ENCODE peak calls at places on chromosome X, in eight cellular contexts. S is GM23338, F is fibroblast of lung, T is MM.1S, R is endothelial cell of umbilical vein, I is GM23248, Q is SK-N-SH, K is mammary epithelial cell. J is an unnamed sample.
A peak's percentile ranks its signal among the peaks of the same experiment; 100 is the strongest.

GRCh38 chrX:83860846-83861245 is at the start of gene CYLC1:
- DNase-seq in S (no peak), F (no peak), T (no peak), R (no peak), I (no peak), Q (no peak), K (no peak), J (no peak)

GRCh38 chrX:24692305-24692704 is 1.4 kb upstream of the POLA1 start:
- DNase-seq in S (peak; percentile 38), F (no peak), T (no peak), R (no peak), I (no peak), Q (no peak), K (no peak), J (no peak)

GRCh38 chrX:95678679-95679078 is 1006.0 kb upstream of the DIAPH2 start:
- DNase-seq in S (no peak), F (no peak), T (no peak), R (no peak), I (no peak), Q (no peak), K (no peak), J (no peak)

GRCh38 chrX:44105228-44105913 is 132.2 kb upstream of the NDP start:
- DNase-seq in S (peak; percentile 49), F (no peak), T (no peak), R (no peak), I (no peak), Q (peak; percentile 17), K (no peak), J (no peak)

GRCh38 chrX:23902419-23902818 is 5.3 kb downstream of the APOO start:
- DNase-seq in S (peak; percentile 58), F (peak; percentile 80), T (peak; percentile 14), R (peak; percentile 83), I (peak; percentile 72), Q (peak; percentile 53), K (peak; percentile 56), J (peak; percentile 83)

GRCh38 chrX:133042260-133042659 is 54.6 kb downstream of the USP26 start:
- DNase-seq in S (no peak), F (no peak), T (no peak), R (no peak), I (no peak), Q (no peak), K (no peak), J (no peak)

GRCh38 chrX:7580127-7580526 is 262.8 kb upstream of the VCX start:
- DNase-seq in S (no peak), F (no peak), T (no peak), R (no peak), I (peak; percentile 1), Q (no peak), K (no peak), J (no peak)

GRCh38 chrX:40279762-40280161 is 182.0 kb upstream of the BCOR start:
- DNase-seq in S (no peak), F (no peak), T (no peak), R (no peak), I (no peak), Q (no peak), K (no peak), J (no peak)

GRCh38 chrX:134443020-134443419 is 16.9 kb upstream of the HPRT1 start:
- DNase-seq in S (no peak), F (no peak), T (peak; percentile 58), R (no peak), I (no peak), Q (no peak), K (no peak), J (peak; percentile 65)

GRCh38 chrX:72304877-72305276 is 837 bp downstream of the CITED1 start:
- DNase-seq in S (peak; percentile 28), F (no peak), T (no peak), R (no peak), I (peak; percentile 20), Q (peak; percentile 73), K (no peak), J (no peak)

GRCh38 chrX:15989716-15990115 is 133.6 kb upstream of the GRPR start:
- DNase-seq in S (no peak), F (no peak), T (no peak), R (no peak), I (no peak), Q (no peak), K (no peak), J (peak; percentile 68)

GRCh38 chrX:10981491-10981890 is 129.6 kb upstream of the HCCS start:
- DNase-seq in S (no peak), F (no peak), T (no peak), R (no peak), I (no peak), Q (no peak), K (no peak), J (no peak)

GRCh38 chrX:23811135-23811781 is 28.3 kb downstream of the SAT1 start:
- DNase-seq in S (no peak), F (no peak), T (no peak), R (peak; percentile 77), I (peak; percentile 47), Q (no peak), K (peak; percentile 34), J (peak; percentile 80)

GRCh38 chrX:1452497-1453389 is at the start of gene ASMTL:
- DNase-seq in S (peak; percentile 99), F (peak; percentile 100), T (peak; percentile 92), R (peak; percentile 99), I (peak; percentile 100), Q (peak; percentile 99), K (peak; percentile 97), J (peak; percentile 100)

GRCh38 chrX:134236690-134237362 is at the start of gene CCDC160:
- DNase-seq in S (peak; percentile 79), F (peak; percentile 29), T (peak; percentile 52), R (peak; percentile 29), I (peak; percentile 27), Q (peak; percentile 82), K (no peak), J (no peak)

GRCh38 chrX:126165721-126166401 is at the start of gene DCAF12L2:
- DNase-seq in S (peak; percentile 48), F (no peak), T (no peak), R (no peak), I (peak; percentile 1), Q (peak; percentile 50), K (no peak), J (no peak)

GRCh38 chrX:1417921-1418875 is 26.3 kb upstream of the SLC25A6 start:
- DNase-seq in S (no peak), F (no peak), T (no peak), R (no peak), I (no peak), Q (no peak), K (no peak), J (no peak)

GRCh38 chrX:13868481-13869040 is 51.7 kb upstream of the GPM6B start:
- DNase-seq in S (no peak), F (peak; percentile 74), T (no peak), R (no peak), I (peak; percentile 58), Q (no peak), K (peak; percentile 20), J (no peak)

DNA sequence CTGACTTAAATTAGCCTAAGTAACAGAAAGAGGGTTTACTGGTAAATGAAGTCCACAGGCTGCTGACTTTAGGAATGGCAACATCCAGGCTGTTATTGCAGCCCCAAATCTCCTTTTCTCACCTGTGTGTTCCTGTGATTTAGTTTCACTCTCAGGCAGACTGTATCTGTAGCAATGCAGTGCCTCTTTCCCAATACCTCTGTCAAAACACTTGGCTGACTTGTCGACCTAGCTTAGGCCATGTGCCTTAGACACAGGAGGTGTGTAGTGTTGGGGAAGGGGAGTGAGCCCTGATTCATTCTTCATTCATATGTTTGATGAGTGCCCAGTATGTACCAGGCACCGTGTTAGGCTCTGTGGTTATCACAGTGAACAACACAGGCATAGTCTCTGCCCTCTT is 46.9 kb downstream of the JADE3 start:
- DNase-seq in S (no peak), F (no peak), T (no peak), R (no peak), I (no peak), Q (no peak), K (peak; percentile 31), J (no peak)
- H3K4me1 ChIP-seq in S (peaks cover 29% of the 10 kb centered on the region), F (no peaks in the 10 kb centered on the region), T (peaks cover 4% of the 10 kb centered on the region), R (peaks cover 3% of the 10 kb centered on the region), I (no peaks in the 10 kb centered on the region), Q (peaks cover 5% of the 10 kb centered on the region), K (peaks cover 12% of the 10 kb centered on the region), J (peaks cover 8% of the 10 kb centered on the region)

DNA sequence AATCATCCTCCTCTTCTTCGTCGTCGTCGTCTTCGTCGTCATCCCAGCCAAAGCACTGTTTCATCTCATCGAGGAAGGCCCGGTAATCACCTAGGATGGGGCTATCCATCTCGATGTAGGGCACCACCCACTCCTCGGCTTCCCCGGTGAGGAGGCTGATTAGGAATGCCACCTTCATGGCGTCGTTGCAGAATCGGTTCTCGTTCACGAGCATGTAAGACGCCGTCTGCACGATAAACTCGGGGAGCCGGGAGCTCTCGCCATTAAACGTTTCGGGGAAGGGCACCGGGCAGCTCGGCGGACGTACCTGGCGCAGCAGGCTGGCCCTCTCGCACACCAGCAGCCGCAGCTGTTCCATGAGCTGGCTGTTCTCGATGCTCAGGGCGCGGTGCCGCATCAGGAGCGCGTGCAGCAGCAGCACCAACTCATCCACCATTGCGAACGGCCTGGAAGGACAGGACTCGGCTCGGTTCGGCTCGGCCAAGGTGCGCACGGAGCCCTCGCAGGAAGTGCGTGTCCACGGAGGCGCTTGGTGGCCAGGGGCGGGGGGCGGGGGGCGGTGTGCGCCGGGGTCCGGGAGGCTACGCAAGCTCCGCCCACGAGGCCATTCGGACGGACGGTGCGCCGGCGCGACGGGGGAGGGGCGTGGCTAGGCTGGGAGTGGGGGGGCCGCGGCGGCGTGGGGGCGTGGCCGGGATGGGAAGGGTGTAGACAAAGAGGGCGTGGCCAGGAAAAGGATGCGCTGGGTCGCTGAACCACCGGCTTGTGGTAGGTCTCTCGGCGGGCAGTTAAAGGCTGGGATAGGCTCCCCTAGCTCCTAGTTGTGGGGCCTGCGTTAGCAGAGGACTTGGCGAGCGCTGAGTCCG is at the start of gene LDOC1:
- DNase-seq in S (peak; percentile 89), F (peak; percentile 74), T (peak; percentile 76), R (peak; percentile 82), I (peak; percentile 70), Q (peak; percentile 92), K (peak; percentile 72), J (no peak)
- H3K4me3 ChIP-seq in S (peak within 1 kb of the TSS; percentile 66), F (peak within 1 kb of the TSS; percentile 67), T (peak within 1 kb of the TSS; percentile 69), R (peak within 1 kb of the TSS; percentile 68), I (peak within 1 kb of the TSS; percentile 68), Q (peak within 1 kb of the TSS; percentile 59), K (peak within 1 kb of the TSS; percentile 68), J (no peak within 1 kb of the TSS)

GRCh38 chrX:130174937-130175336 is 3.2 kb downstream of the RAB33A start:
- DNase-seq in S (no peak), F (no peak), T (no peak), R (no peak), I (no peak), Q (no peak), K (no peak), J (no peak)
- H3K4me2 ChIP-seq in S (no peak overlapping the region), F (no peak overlapping the region), T (no peak overlapping the region), R (no peak overlapping the region), I (no peak overlapping the region), Q (no peak overlapping the region), K (no peak overlapping the region), J (no peak overlapping the region)

DNA sequence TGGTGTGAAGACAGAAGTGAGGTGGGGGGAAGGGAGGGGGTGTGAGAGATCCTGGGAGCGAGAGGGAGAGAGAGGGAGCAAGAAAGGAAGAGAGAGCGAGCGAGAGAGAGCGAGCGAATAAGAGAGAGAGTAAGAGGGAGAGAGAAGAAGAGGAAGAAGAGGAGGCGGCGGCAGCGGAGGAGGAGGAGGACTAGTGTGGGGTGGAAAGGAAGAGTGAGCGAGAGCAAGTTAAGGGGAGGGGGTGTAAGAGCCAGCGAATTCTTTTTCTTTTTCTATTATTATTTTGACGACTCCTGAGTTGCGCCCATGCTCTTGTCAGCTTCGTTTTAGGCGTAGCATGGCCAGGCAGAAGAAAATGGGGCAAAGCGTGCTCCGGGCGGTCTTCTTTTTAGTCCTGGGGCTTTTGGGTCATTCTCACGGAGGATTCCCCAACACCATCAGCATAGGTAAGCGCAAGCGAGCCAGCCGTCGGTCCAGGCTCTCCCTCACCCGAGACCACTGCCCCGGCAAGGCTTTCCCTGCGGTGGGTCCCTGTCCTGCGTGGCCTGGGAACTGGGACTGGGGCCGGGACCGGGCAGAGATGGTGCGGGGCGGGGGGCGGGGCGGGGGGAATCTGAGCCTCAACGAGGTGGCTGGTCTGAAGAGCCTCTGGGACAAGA is at the start of gene GRIA3:
- DNase-seq in S (peak; percentile 44), F (peak; percentile 0), T (no peak), R (no peak), I (peak; percentile 62), Q (peak; percentile 29), K (no peak), J (no peak)
- H3K4me1 ChIP-seq in S (no peaks in the 10 kb centered on the region), F (no peaks in the 10 kb centered on the region), T (no peaks in the 10 kb centered on the region), R (no peaks in the 10 kb centered on the region), I (peaks cover 22% of the 10 kb centered on the region), Q (no peaks in the 10 kb centered on the region), K (no peaks in the 10 kb centered on the region), J (no peaks in the 10 kb centered on the region)

J was measured in Karpas-422.